ENCODE peak calls at places on chromosomes 1 and 21, in four cellular contexts. K is iris pigment epithelial cell, J is IMR-90, I is iPS DF 19.7. U is an unnamed sample.

GRCh38 chr1:33072707-33073106 is 8.2 kb upstream of the AZIN2 start:
- DNase-seq in K (no peak), J (no peak), I (no peak), U (no peak)

GRCh38 chr1:29675481-29676263 is 439.4 kb downstream of the PTPRU start:
- DNase-seq in K (no peak), J (no peak), I (no peak), U (no peak)

GRCh38 chr1:32618673-32619221 is 31.6 kb downstream of the ZBTB8OS start:
- DNase-seq in K (no peak), J (no peak), I (no peak), U (no peak)

GRCh38 chr1:208207388-208208131 is 36.6 kb downstream of the PLXNA2 start:
- DNase-seq in K (peak), J (peak), I (no peak), U (no peak)

GRCh38 chr1:115320368-115320767 is 17.7 kb downstream of the NGF start:
- DNase-seq in K (peak), J (no peak), I (no peak), U (no peak)

GRCh38 chr21:22363504-22363903 is 1365.3 kb downstream of the NCAM2 start:
- DNase-seq in K (no peak), J (no peak), I (no peak), U (no peak)

GRCh38 chr1:212977781-212978645 is 27.7 kb downstream of the VASH2 start:
- DNase-seq in K (no peak), J (peak), I (no peak), U (no peak)

GRCh38 chr1:167805041-167805556 is 83.3 kb downstream of the MPZL1 start:
- DNase-seq in K (no peak), J (no peak), I (no peak), U (no peak)

GRCh38 chr1:206521002-206521585 is 13.8 kb downstream of the RASSF5 start:
- DNase-seq in K (no peak), J (no peak), I (no peak), U (no peak)

GRCh38 chr1:110207831-110208230 is 2.3 kb upstream of the KCNC4 start:
- DNase-seq in K (peak), J (peak), I (no peak), U (no peak)

GRCh38 chr1:229579101-229579651 is 20.7 kb upstream of the ABCB10 start:
- DNase-seq in K (peak), J (peak), I (no peak), U (no peak)

GRCh38 chr1:199551967-199552565 is 475.4 kb upstream of the NR5A2 start:
- DNase-seq in K (peak), J (peak), I (no peak), U (no peak)

GRCh38 chr1:6260961-6261614 is at the start of gene GPR153:
- DNase-seq in K (peak), J (no peak), I (no peak), U (no peak)

GRCh38 chr1:36771678-36772284 is 262.5 kb downstream of the GRIK3 start:
- DNase-seq in K (no peak), J (no peak), I (no peak), U (no peak)

GRCh38 chr1:8860738-8861516 is 17.6 kb downstream of the ENO1 start:
- DNase-seq in K (no peak), J (no peak), I (no peak), U (no peak)

GRCh38 chr1:44347280-44347679 is 7.8 kb downstream of the ERI3 start:
- DNase-seq in K (no peak), J (no peak), I (no peak), U (no peak)

GRCh38 chr21:17554619-17555472 is 42.0 kb downstream of the CXADR start:
- DNase-seq in K (no peak), J (peak), I (no peak), U (no peak)

GRCh38 chr21:45344576-45344975 is 56.9 kb upstream of the POFUT2 start:
- DNase-seq in K (no peak), J (no peak), I (no peak), U (no peak)

GRCh38 chr21:39119696-39120290 is 63.5 kb downstream of the PSMG1 start:
- DNase-seq in K (no peak), J (no peak), I (no peak), U (no peak)

GRCh38 chr21:42338730-42339715 is 11.8 kb downstream of the TFF2 start:
- DNase-seq in K (no peak), J (no peak), I (no peak), U (no peak)

GRCh38 chr1:169550294-169550693 is 36.0 kb downstream of the F5 start:
- DNase-seq in K (peak), J (peak), I (peak), U (no peak)

GRCh38 chr1:192788184-192788583 is 20.7 kb upstream of the RGS2 start:
- DNase-seq in K (peak), J (peak), I (no peak), U (no peak)

GRCh38 chr21:39575778-39576177 is 37.0 kb upstream of the B3GALT5 start:
- DNase-seq in K (peak), J (no peak), I (no peak), U (no peak)

GRCh38 chr1:85229574-85230097 is 28.8 kb upstream of the SYDE2 start:
- DNase-seq in K (no peak), J (no peak), I (no peak), U (no peak)

GRCh38 chr1:184616504-184616903 is 138.2 kb downstream of the EDEM3 start:
- DNase-seq in K (no peak), J (no peak), I (no peak), U (no peak)

GRCh38 chr1:6464915-6465314 is 1.1 kb downstream of the TNFRSF25 start:
- DNase-seq in K (no peak), J (no peak), I (no peak), U (no peak)

GRCh38 chr1:38817958-38818705 is 41.4 kb downstream of the RRAGC start:
- DNase-seq in K (no peak), J (no peak), I (no peak), U (no peak)

GRCh38 chr1:201538618-201539551 is at the start of gene NAV1:
- DNase-seq in K (peak), J (peak), I (no peak), U (no peak)

GRCh38 chr1:182169203-182169602 is 107.7 kb upstream of the ZNF648 start:
- DNase-seq in K (no peak), J (no peak), I (no peak), U (no peak)

GRCh38 chr1:156667968-156668709 is 9.1 kb downstream of the NES start:
- DNase-seq in K (no peak), J (no peak), I (no peak), U (no peak)

GRCh38 chr1:165481820-165482532 is 37.0 kb upstream of the RXRG start:
- DNase-seq in K (peak), J (peak), I (no peak), U (no peak)

GRCh38 chr1:221157026-221157761 is 278.0 kb downstream of the HLX start:
- DNase-seq in K (no peak), J (no peak), I (no peak), U (no peak)

GRCh38 chr1:221174598-221174997 is 295.4 kb downstream of the HLX start:
- DNase-seq in K (peak), J (no peak), I (no peak), U (no peak)

GRCh38 chr1:100517517-100517916 is 20.4 kb upstream of the GPR88 start:
- DNase-seq in K (peak), J (peak), I (no peak), U (no peak)

GRCh38 chr1:228653748-228654147 is 81.5 kb upstream of the RHOU start:
- DNase-seq in K (no peak), J (no peak), I (no peak), U (no peak)